ENCODE peak calls at places on chromosome 10, in seven cellular contexts. E is ELF-1, I is dorsolateral prefrontal cortex, U is SJSA1, Y is ovary, D is left ventricle myocardium superior, B is posterior cingulate gyrus. S is an unnamed sample.

GRCh38 chr10:133075346-133076137 is 12.2 kb upstream of the ADGRA1 start:
- DNase-seq in B (no peak), I (no peak), D (no peak), E (no peak), Y (no peak), U (no peak), S (no peak)

GRCh38 chr10:95428702-95429101 is 132.5 kb downstream of the SORBS1 start:
- DNase-seq in I (no peak), U (no peak), Y (no peak), B (no peak), D (peak; percentile 53), E (no peak), S (no peak)

GRCh38 chr10:117549100-117549499 is 6.6 kb downstream of the EMX2 start:
- DNase-seq in I (no peak), E (no peak), D (no peak), Y (no peak), B (no peak), U (no peak), S (no peak)

GRCh38 chr10:43253461-43254198 is 13.2 kb downstream of the RASGEF1A start:
- DNase-seq in Y (no peak), U (no peak), B (no peak), D (peak; percentile 23), E (no peak), I (peak; percentile 19), S (no peak)

GRCh38 chr10:83012866-83013265 is 1126.4 kb upstream of the GHITM start:
- DNase-seq in U (peak; percentile 4), Y (no peak), B (no peak), E (peak; percentile 56), D (no peak), I (no peak), S (no peak)

GRCh38 chr10:97020452-97021400 is 165.0 kb downstream of the SLIT1 start:
- DNase-seq in I (peak; percentile 51), Y (peak; percentile 59), D (peak; percentile 73), E (peak; percentile 48), U (no peak), B (peak; percentile 50), S (peak; percentile 27)

GRCh38 chr10:60382946-60383681 is 6.6 kb downstream of the ANK3 start:
- DNase-seq in U (no peak), D (no peak), I (no peak), B (no peak), E (no peak), Y (no peak), S (no peak)

GRCh38 chr10:357201-357950 is 222.1 kb downstream of the ZMYND11 start:
- DNase-seq in E (no peak), D (no peak), I (no peak), U (no peak), Y (no peak), B (no peak), S (no peak)

GRCh38 chr10:68787813-68788212 is 39.5 kb upstream of the STOX1 start:
- DNase-seq in B (no peak), E (no peak), D (no peak), I (no peak), U (no peak), Y (no peak), S (no peak)

S was measured in amygdala.